ENCODE peak calls at places on chromosomes 7 and 10, in nine cellular contexts. N is CD8-positive, alpha-beta memory T cell; J is GM18507; L is fibroblast of the conjunctiva; T is AG08395; O is SJCRH30; I is stimulated activated CD8-positive, alpha-beta memory T cell treated with anti-CD3 and anti-CD28 coated beads, Interleukin-7, amount 100 ng/mL, for 4 hours; S is NCI-H1105; F is mucosa of gallbladder. X is an unnamed sample.

GRCh38 chr10:43931308-43931930 is 282.7 kb upstream of the ZNF32 start:
- DNase-seq in L (no peak), F (no peak), J (no peak), O (no peak), N (no peak), T (peak; percentile 79), S (no peak), I (no peak), X (no peak)

GRCh38 chr10:133162910-133163856 is 3.2 kb downstream of the KNDC1 start:
- DNase-seq in I (no peak), F (no peak), O (no peak), T (no peak), N (no peak), S (no peak), J (no peak), L (no peak), X (no peak)

GRCh38 chr10:47008769-47009168 is 97.5 kb downstream of the PTPN20 start:
- DNase-seq in L (no peak), N (no peak), F (no peak), I (no peak), S (no peak), O (no peak), T (peak; percentile 17), J (no peak), X (no peak)

GRCh38 chr7:47635091-47636090 is 53.5 kb upstream of the TNS3 start:
- DNase-seq in N (no peak), J (no peak), F (peak; percentile 40), O (peak; percentile 59), L (no peak), S (peak; percentile 88), I (no peak), T (peak; percentile 41), X (no peak)

GRCh38 chr10:128174581-128175559 is 48.6 kb upstream of the MKI67 start:
- DNase-seq in F (no peak), O (no peak), N (no peak), S (no peak), L (no peak), J (no peak), I (no peak), T (no peak), X (no peak)

GRCh38 chr10:99534939-99535763 is 2.4 kb downstream of the NKX2-3 start:
- DNase-seq in T (no peak), L (no peak), N (no peak), I (no peak), O (no peak), F (no peak), S (no peak), J (no peak), X (no peak)

GRCh38 chr7:96739167-96739566 is 29.5 kb upstream of the SEM1 start:
- DNase-seq in S (no peak), F (no peak), L (no peak), O (no peak), J (no peak), N (no peak), I (no peak), T (no peak), X (no peak)

GRCh38 chr10:77036993-77037734 is 600.4 kb downstream of the KCNMA1 start:
- DNase-seq in F (no peak), T (no peak), S (no peak), N (no peak), J (no peak), L (no peak), I (no peak), O (peak; percentile 32), X (peak; percentile 75)

GRCh38 chr7:44998153-44998871 is 1.7 kb upstream of the CCM2 start:
- DNase-seq in L (no peak), S (no peak), F (no peak), T (no peak), J (no peak), N (no peak), I (no peak), O (no peak), X (no peak)

GRCh38 chr7:29886827-29887226 is 80.5 kb downstream of the WIPF3 start:
- DNase-seq in O (no peak), J (no peak), F (no peak), S (no peak), N (no peak), L (no peak), T (no peak), I (no peak), X (no peak)

GRCh38 chr10:22315455-22316285 is 518 bp upstream of the COMMD3 start:
- DNase-seq in J (no peak), I (no peak), L (no peak), S (no peak), N (no peak), O (peak; percentile 55), F (no peak), T (no peak), X (no peak)